ENCODE peak calls at places on chromosome 10, in eight cellular contexts. R, J, V, N, B, T, H and F are unnamed samples.

GRCh38 chr10:1110674-1111119 is 54.5 kb downstream of the WDR37 start:
- DNase-seq in R (no peak), J (no peak), V (no peak), N (no peak), B (no peak), T (no peak), H (no peak), F (no peak)

GRCh38 chr10:61067683-61068336 is 123.8 kb upstream of the RHOBTB1 start:
- DNase-seq in R (no peak), J (no peak), V (no peak), N (no peak), B (no peak), T (no peak), H (no peak), F (no peak)

GRCh38 chr10:126101744-126102143 is 205.4 kb downstream of the FANK1 start:
- DNase-seq in R (no peak), J (no peak), V (no peak), N (no peak), B (no peak), T (peak), H (no peak), F (no peak)

GRCh38 chr10:99682032-99682431 is 22.7 kb downstream of the ENTPD7 start:
- DNase-seq in R (no peak), J (no peak), V (no peak), N (no peak), B (no peak), T (no peak), H (no peak), F (no peak)

GRCh38 chr10:59907918-59908807 is 1.8 kb upstream of the CCDC6 start:
- DNase-seq in R (peak), J (peak), V (peak), N (peak), B (no peak), T (peak), H (peak), F (peak)

GRCh38 chr10:56622335-56622973 is 261.4 kb upstream of the ZWINT start:
- DNase-seq in R (no peak), J (no peak), V (no peak), N (no peak), B (no peak), T (peak), H (no peak), F (no peak)

GRCh38 chr10:49841615-49842180 is 79.6 kb upstream of the OGDHL start:
- DNase-seq in R (no peak), J (no peak), V (no peak), N (no peak), B (no peak), T (no peak), H (no peak), F (peak)

GRCh38 chr10:62238880-62239279 is 29.8 kb downstream of the RTKN2 start:
- DNase-seq in R (no peak), J (no peak), V (no peak), N (no peak), B (no peak), T (no peak), H (no peak), F (no peak)

GRCh38 chr10:26445411-26446031 is 7.4 kb downstream of the APBB1IP start:
- DNase-seq in R (no peak), J (no peak), V (peak), N (no peak), B (no peak), T (no peak), H (peak), F (no peak)

GRCh38 chr10:71342850-71343773 is 24.1 kb downstream of the SLC29A3 start:
- DNase-seq in R (no peak), J (peak), V (peak), N (no peak), B (no peak), T (no peak), H (peak), F (no peak)

GRCh38 chr10:83166344-83166743 is 973.0 kb upstream of the GHITM start:
- DNase-seq in R (peak), J (no peak), V (no peak), N (peak), B (no peak), T (no peak), H (no peak), F (peak)
- TF ChIP-seq CTCF in R (peak), J (peak), V (no peak), N (no peak), B (no peak), T (no peak), H (no peak), F (no peak)

DNA sequence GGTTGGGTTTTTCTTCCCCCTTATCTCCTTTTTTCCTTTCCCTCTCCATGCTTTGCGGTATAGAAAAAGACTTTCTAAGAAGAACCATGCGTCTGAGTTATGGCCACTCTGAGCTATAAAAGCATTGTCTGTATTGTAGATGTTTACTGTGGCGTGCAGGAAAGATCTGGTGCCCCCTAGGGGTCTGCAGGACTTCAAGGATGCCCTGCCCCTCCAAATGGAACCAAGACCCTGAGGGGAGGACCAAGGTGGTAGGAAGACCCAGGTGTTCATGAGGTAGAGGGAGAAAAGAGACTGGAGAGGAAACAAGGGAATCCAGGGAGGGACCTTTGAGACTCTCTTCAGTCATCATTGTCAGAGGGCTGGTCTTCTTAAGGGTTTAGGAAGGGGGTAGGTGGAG is 68.8 kb downstream of the CYP26A1 start:
- DNase-seq in R (no peak), J (no peak), V (no peak), N (no peak), B (no peak), T (no peak), H (no peak), F (no peak)
- TF ChIP-seq CTCF in R (peak), J (no peak), V (no peak), N (no peak), B (no peak), T (no peak), H (no peak), F (no peak)

GRCh38 chr10:132643709-132644543 is 106.3 kb downstream of the INPP5A start:
- DNase-seq in R (peak), J (no peak), V (no peak), N (no peak), B (no peak), T (no peak), H (peak), F (no peak)
- TF ChIP-seq CTCF in R (peak), J (no peak), V (no peak), N (no peak), B (no peak), T (no peak), H (no peak), F (no peak)

GRCh38 chr10:42867571-42867970 is 85.0 kb downstream of the BMS1 start:
- DNase-seq in R (no peak), J (no peak), V (no peak), N (no peak), B (no peak), T (no peak), H (no peak), F (no peak)

GRCh38 chr10:42865716-42866114 is 83.1 kb downstream of the BMS1 start:
- DNase-seq in R (no peak), J (no peak), V (no peak), N (no peak), B (no peak), T (no peak), H (no peak), F (no peak)

GRCh38 chr10:42866115-42866995 is 83.8 kb downstream of the BMS1 start:
- DNase-seq in R (peak), J (peak), V (peak), N (peak), B (peak), T (peak), H (peak), F (peak)

GRCh38 chr10:42868530-42868929 is 85.9 kb downstream of the BMS1 start:
- DNase-seq in R (no peak), J (no peak), V (no peak), N (no peak), B (no peak), T (no peak), H (no peak), F (no peak)

GRCh38 chr10:42864575-42864974 is 82.0 kb downstream of the BMS1 start:
- DNase-seq in R (peak), J (no peak), V (peak), N (no peak), B (no peak), T (no peak), H (peak), F (peak)
- TF ChIP-seq CTCF in R (peak), J (no peak), V (peak), N (peak), B (no peak), T (no peak), H (peak), F (no peak)

GRCh38 chr10:118107541-118107940 is 60.8 kb upstream of the RAB11FIP2 start:
- DNase-seq in R (no peak), J (no peak), V (no peak), N (no peak), B (no peak), T (no peak), H (no peak), F (no peak)

GRCh38 chr10:118110750-118111149 is 64.0 kb upstream of the RAB11FIP2 start:
- DNase-seq in R (no peak), J (no peak), V (no peak), N (no peak), B (no peak), T (no peak), H (no peak), F (no peak)

GRCh38 chr10:118106426-118106825 is 59.7 kb upstream of the RAB11FIP2 start:
- DNase-seq in R (no peak), J (peak), V (no peak), N (peak), B (no peak), T (peak), H (peak), F (peak)

GRCh38 chr10:118108194-118109026 is 61.7 kb upstream of the RAB11FIP2 start:
- DNase-seq in R (no peak), J (no peak), V (no peak), N (no peak), B (no peak), T (no peak), H (peak), F (no peak)

DNA sequence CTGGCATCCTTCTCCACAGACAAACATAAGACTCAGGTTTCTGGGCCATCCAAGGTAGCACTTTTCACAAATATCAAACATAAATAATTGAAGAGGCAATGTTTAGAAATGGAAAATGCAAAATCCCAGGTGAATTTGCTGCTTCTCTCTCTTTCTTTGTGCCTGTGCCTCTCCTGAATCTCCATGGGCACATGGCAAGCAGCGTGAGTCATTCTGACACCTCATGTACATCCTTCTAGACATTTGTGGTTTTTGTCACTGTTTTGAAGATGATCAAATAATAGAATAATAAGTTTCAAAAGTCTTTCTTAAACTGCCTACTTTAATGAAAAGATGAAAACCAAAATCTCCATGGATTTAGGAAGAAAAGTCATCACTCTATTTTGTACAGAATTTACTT is 60.3 kb upstream of the RAB11FIP2 start:
- DNase-seq in R (no peak), J (no peak), V (no peak), N (no peak), B (no peak), T (no peak), H (peak), F (no peak)
- TF ChIP-seq CTCF in R (no peak), J (no peak), V (no peak), N (no peak), B (no peak), T (no peak), H (no peak), F (no peak)

GRCh38 chr10:100759331-100759730 is 13.9 kb downstream of the PAX2 start:
- DNase-seq in R (peak), J (no peak), V (no peak), N (no peak), B (no peak), T (no peak), H (no peak), F (no peak)

GRCh38 chr10:100760726-100761125 is 15.3 kb downstream of the PAX2 start:
- DNase-seq in R (no peak), J (no peak), V (no peak), N (no peak), B (no peak), T (no peak), H (no peak), F (no peak)

GRCh38 chr10:100755821-100756220 is 10.4 kb downstream of the PAX2 start:
- DNase-seq in R (no peak), J (no peak), V (no peak), N (no peak), B (no peak), T (no peak), H (no peak), F (no peak)

GRCh38 chr10:100763043-100763747 is 17.8 kb downstream of the PAX2 start:
- DNase-seq in R (no peak), J (no peak), V (no peak), N (no peak), B (no peak), T (no peak), H (no peak), F (no peak)

GRCh38 chr10:100761191-100761590 is 15.8 kb downstream of the PAX2 start:
- DNase-seq in R (no peak), J (no peak), V (no peak), N (no peak), B (no peak), T (no peak), H (no peak), F (no peak)
- TF ChIP-seq CTCF in R (no peak), J (no peak), V (no peak), N (no peak), B (no peak), T (no peak), H (no peak), F (no peak)